ENCODE peak calls at places on chromosomes 6 and 20, in four cellular contexts. R, F, W and X are unnamed samples.
A peak's percentile ranks its signal among the peaks of the same experiment; 100 is the strongest.

GRCh38 chr6:80638222-80639055 is 532.0 kb downstream of the BCKDHB start:
- DNase-seq in R (no peak), F (no peak), W (no peak), X (peak; percentile 61)

GRCh38 chr6:111173341-111173740 is 86.0 kb downstream of the SLC16A10 start:
- DNase-seq in R (no peak), F (no peak), W (no peak), X (no peak)

GRCh38 chr20:23889775-23890187 is 10.2 kb upstream of the CST5 start:
- DNase-seq in R (peak; percentile 25), F (peak; percentile 32), W (peak; percentile 3), X (peak; percentile 61)

GRCh38 chr6:155959898-155960297 is 504.3 kb upstream of the NOX3 start:
- DNase-seq in R (no peak), F (no peak), W (no peak), X (no peak)

GRCh38 chr6:36751091-36751490 is 53.5 kb downstream of the RAB44 start:
- DNase-seq in R (no peak), F (no peak), W (no peak), X (no peak)

GRCh38 chr6:74946961-74947360 is 258.9 kb downstream of the COL12A1 start:
- DNase-seq in R (no peak), F (no peak), W (no peak), X (no peak)

GRCh38 chr6:31383149-31383548 is 20.2 kb upstream of the MICA start:
- DNase-seq in R (no peak), F (no peak), W (no peak), X (no peak)

GRCh38 chr6:154909821-154910220 is 85.3 kb upstream of the TIAM2 start:
- DNase-seq in R (no peak), F (no peak), W (no peak), X (no peak)

GRCh38 chr6:153003294-153003645 is 761 bp upstream of the MTRF1L start:
- DNase-seq in R (no peak), F (no peak), W (no peak), X (no peak)

GRCh38 chr6:35727206-35727934 is 9.5 kb upstream of the ARMC12 start:
- DNase-seq in R (no peak), F (no peak), W (no peak), X (peak; percentile 96)

GRCh38 chr6:145630598-145630997 is 104.7 kb downstream of the EPM2A start:
- DNase-seq in R (no peak), F (no peak), W (no peak), X (no peak)

GRCh38 chr6:134623391-134623790 is 305.5 kb upstream of the SGK1 start:
- DNase-seq in R (no peak), F (no peak), W (no peak), X (no peak)

GRCh38 chr6:42276008-42276890 is 58.6 kb upstream of the MRPS10 start:
- DNase-seq in R (no peak), F (no peak), W (no peak), X (no peak)

GRCh38 chr6:68697394-68697793 is 62.3 kb downstream of the ADGRB3 start:
- DNase-seq in R (no peak), F (no peak), W (no peak), X (no peak)

GRCh38 chr6:170106906-170107525 is 183.9 kb downstream of the DLL1 start:
- DNase-seq in R (no peak), F (no peak), W (no peak), X (no peak)

GRCh38 chr6:90885611-90886056 is 298.8 kb upstream of the MAP3K7 start:
- DNase-seq in R (no peak), F (no peak), W (no peak), X (no peak)

GRCh38 chr20:23309781-23310180 is 40.8 kb upstream of the NXT1 start:
- DNase-seq in R (no peak), F (no peak), W (no peak), X (no peak)

GRCh38 chr6:151160869-151161268 is 78.9 kb upstream of the AKAP12 start:
- DNase-seq in R (no peak), F (no peak), W (no peak), X (peak; percentile 94)

GRCh38 chr6:8558953-8559352 is 123.6 kb upstream of the SLC35B3 start:
- DNase-seq in R (no peak), F (no peak), W (no peak), X (no peak)

GRCh38 chr20:41619360-41620115 is 1.4 kb upstream of the CHD6 start:
- DNase-seq in R (no peak), F (no peak), W (no peak), X (no peak)

GRCh38 chr6:148422085-148422484 is 79.4 kb downstream of the SASH1 start:
- DNase-seq in R (no peak), F (no peak), W (no peak), X (peak; percentile 83)

GRCh38 chr6:143332153-143332845 is 118.2 kb downstream of the ADAT2 start:
- DNase-seq in R (no peak), F (no peak), W (no peak), X (no peak)

GRCh38 chr6:43078651-43079050 is 2.5 kb downstream of the PTK7 start:
- DNase-seq in R (no peak), F (no peak), W (no peak), X (no peak)

GRCh38 chr6:83294676-83295075 is 101.5 kb downstream of the RWDD2A start:
- DNase-seq in R (no peak), F (no peak), W (no peak), X (no peak)

GRCh38 chr6:27940766-27941165 is 16.3 kb upstream of the OR2B6 start:
- DNase-seq in R (no peak), F (no peak), W (no peak), X (no peak)

GRCh38 chr6:47061631-47062300 is 19.6 kb upstream of the ADGRF1 start:
- DNase-seq in R (no peak), F (no peak), W (no peak), X (no peak)

GRCh38 chr6:105318660-105319059 is 84.2 kb downstream of the PREP start:
- DNase-seq in R (no peak), F (no peak), W (peak; percentile 1), X (no peak)

GRCh38 chr6:41740366-41741162 is 5.2 kb upstream of the TFEB start:
- DNase-seq in R (no peak), F (no peak), W (no peak), X (no peak)

GRCh38 chr6:34595332-34596090 is 39.4 kb upstream of the SPDEF start:
- DNase-seq in R (no peak), F (no peak), W (no peak), X (no peak)

GRCh38 chr6:116139917-116140316 is 14.0 kb upstream of the COL10A1 start:
- DNase-seq in R (no peak), F (no peak), W (no peak), X (peak; percentile 13)

GRCh38 chr6:40011844-40012243 is 77.6 kb upstream of the MOCS1 start:
- DNase-seq in R (no peak), F (no peak), W (no peak), X (no peak)

GRCh38 chr20:24060851-24061590 is 72.4 kb upstream of the GGTLC1 start:
- DNase-seq in R (no peak), F (no peak), W (no peak), X (peak; percentile 89)

GRCh38 chr20:25605146-25605545 is 18.7 kb downstream of the NANP start:
- DNase-seq in R (no peak), F (no peak), W (no peak), X (no peak)

GRCh38 chr20:33328738-33329137 is 45.7 kb downstream of the BPIFB1 start:
- DNase-seq in R (no peak), F (no peak), W (no peak), X (no peak)

GRCh38 chr20:10137533-10137932 is 81.1 kb upstream of the SNAP25 start:
- DNase-seq in R (no peak), F (no peak), W (no peak), X (no peak)

GRCh38 chr6:28758046-28758817 is 165.6 kb downstream of the TRIM27 start:
- DNase-seq in R (no peak), F (no peak), W (no peak), X (no peak)